ENCODE peak calls at places on chromosomes 6 and 20, in ten cellular contexts. Y, P, C, S, F, M, T, X, R and H are unnamed samples.

GRCh38 chr20:59006864-59007757 is at the start of gene CTSZ:
- DNase-seq in Y (no peak), P (peak), C (no peak), S (no peak), F (no peak), M (no peak), T (peak), X (peak), R (no peak), H (no peak)

GRCh38 chr6:4817551-4817950 is 41.3 kb downstream of the CDYL start:
- DNase-seq in Y (no peak), P (no peak), C (no peak), S (no peak), F (no peak), M (no peak), T (no peak), X (peak), R (no peak), H (no peak)

GRCh38 chr6:116036075-116036773 is 24.5 kb downstream of the FRK start:
- DNase-seq in Y (no peak), P (no peak), C (no peak), S (no peak), F (no peak), M (no peak), T (no peak), X (no peak), R (no peak), H (no peak)

GRCh38 chr6:167782698-167783517 is 43.8 kb upstream of the AFDN start:
- DNase-seq in Y (no peak), P (no peak), C (no peak), S (no peak), F (no peak), M (no peak), T (no peak), X (no peak), R (no peak), H (no peak)

GRCh38 chr6:3366596-3367413 is 90.0 kb downstream of the SLC22A23 start:
- DNase-seq in Y (no peak), P (no peak), C (no peak), S (no peak), F (no peak), M (no peak), T (no peak), X (no peak), R (no peak), H (no peak)

GRCh38 chr20:62830251-62830650 is 13.4 kb downstream of the COL9A3 start:
- DNase-seq in Y (no peak), P (no peak), C (no peak), S (no peak), F (no peak), M (no peak), T (no peak), X (no peak), R (no peak), H (no peak)

GRCh38 chr6:131976545-131977061 is 25.4 kb upstream of the CCN2 start:
- DNase-seq in Y (no peak), P (no peak), C (no peak), S (no peak), F (no peak), M (no peak), T (no peak), X (no peak), R (no peak), H (no peak)

GRCh38 chr6:57243954-57244353 is 21.8 kb upstream of the RAB23 start:
- DNase-seq in Y (no peak), P (no peak), C (no peak), S (no peak), F (no peak), M (no peak), T (no peak), X (no peak), R (no peak), H (no peak)

GRCh38 chr6:168967556-168967955 is 286.1 kb downstream of the THBS2 start:
- DNase-seq in Y (no peak), P (no peak), C (no peak), S (no peak), F (no peak), M (no peak), T (no peak), X (no peak), R (no peak), H (no peak)

GRCh38 chr6:133100870-133101269 is 140.3 kb upstream of the EYA4 start:
- DNase-seq in Y (no peak), P (no peak), C (no peak), S (no peak), F (no peak), M (no peak), T (no peak), X (no peak), R (no peak), H (no peak)

GRCh38 chr6:906920-907319 is 214.0 kb upstream of the EXOC2 start:
- DNase-seq in Y (no peak), P (peak), C (no peak), S (no peak), F (no peak), M (no peak), T (no peak), X (no peak), R (no peak), H (no peak)

GRCh38 chr6:49462071-49462470 is 982 bp downstream of the MMUT start:
- DNase-seq in Y (no peak), P (no peak), C (no peak), S (no peak), F (no peak), M (no peak), T (no peak), X (no peak), R (no peak), H (no peak)

GRCh38 chr20:61939691-61940360 is 125.9 kb downstream of the TAF4 start:
- DNase-seq in Y (no peak), P (peak), C (peak), S (no peak), F (no peak), M (no peak), T (no peak), X (no peak), R (no peak), H (no peak)